ENCODE peak calls at places on chromosomes 4 and X, in four cellular contexts. One of them, this sample, is unnamed.

GRCh38 chrX:119790977-119791436 is 423 bp downstream of the RPL39 start:
- DNase-seq in stomach: no peak
- DNase-seq in breast epithelium: peak; percentile 48
- DNase-seq in CD4-positive, CD25-positive, alpha-beta regulatory T cell: peak; percentile 69
- DNase-seq in this sample: no peak

GRCh38 chrX:11212741-11213140 is 80.5 kb upstream of the AMELX start:
- DNase-seq in stomach: no peak
- DNase-seq in breast epithelium: no peak
- DNase-seq in CD4-positive, CD25-positive, alpha-beta regulatory T cell: no peak
- DNase-seq in this sample: no peak

GRCh38 chr4:3442460-3442958 is 741 bp downstream of the HGFAC start:
- DNase-seq in stomach: no peak
- DNase-seq in breast epithelium: no peak
- DNase-seq in CD4-positive, CD25-positive, alpha-beta regulatory T cell: no peak
- DNase-seq in this sample: no peak

GRCh38 chr4:1928356-1929235 is 57.4 kb downstream of the NSD2 start:
- DNase-seq in stomach: no peak
- DNase-seq in breast epithelium: no peak
- DNase-seq in CD4-positive, CD25-positive, alpha-beta regulatory T cell: no peak
- DNase-seq in this sample: no peak

GRCh38 chrX:69808375-69808774 is 192.5 kb downstream of the EDA start:
- DNase-seq in stomach: no peak
- DNase-seq in breast epithelium: no peak
- DNase-seq in CD4-positive, CD25-positive, alpha-beta regulatory T cell: peak; percentile 1
- DNase-seq in this sample: no peak

GRCh38 chr4:8266508-8266907 is 3.0 kb upstream of the HTRA3 start:
- DNase-seq in stomach: no peak
- DNase-seq in breast epithelium: no peak
- DNase-seq in CD4-positive, CD25-positive, alpha-beta regulatory T cell: no peak
- DNase-seq in this sample: no peak

GRCh38 chr4:117796677-117797076 is 237.6 kb upstream of the NDST3 start:
- DNase-seq in stomach: no peak
- DNase-seq in breast epithelium: no peak
- DNase-seq in CD4-positive, CD25-positive, alpha-beta regulatory T cell: no peak
- DNase-seq in this sample: no peak

GRCh38 chr4:180106997-180107396 is 2136.2 kb upstream of the TENM3 start:
- DNase-seq in stomach: no peak
- DNase-seq in breast epithelium: no peak
- DNase-seq in CD4-positive, CD25-positive, alpha-beta regulatory T cell: no peak
- DNase-seq in this sample: no peak

GRCh38 chr4:6840062-6840976 is 57.8 kb downstream of the KIAA0232 start:
- DNase-seq in stomach: no peak
- DNase-seq in breast epithelium: no peak
- DNase-seq in CD4-positive, CD25-positive, alpha-beta regulatory T cell: no peak
- DNase-seq in this sample: no peak

GRCh38 chr4:55123791-55124190 is 1.6 kb downstream of the KDR start:
- DNase-seq in stomach: no peak
- DNase-seq in breast epithelium: no peak
- DNase-seq in CD4-positive, CD25-positive, alpha-beta regulatory T cell: no peak
- DNase-seq in this sample: no peak

GRCh38 chr4:77728420-77728819 is 90.7 kb downstream of the CNOT6L start:
- DNase-seq in stomach: no peak
- DNase-seq in breast epithelium: no peak
- DNase-seq in CD4-positive, CD25-positive, alpha-beta regulatory T cell: no peak
- DNase-seq in this sample: no peak

GRCh38 chr4:163484906-163485305 is 9.6 kb upstream of the TMA16 start:
- DNase-seq in stomach: peak; percentile 32
- DNase-seq in breast epithelium: no peak
- DNase-seq in CD4-positive, CD25-positive, alpha-beta regulatory T cell: peak; percentile 69
- DNase-seq in this sample: peak; percentile 14

GRCh38 chrX:25872786-25873185 is 265.4 kb upstream of the MAGEB18 start:
- DNase-seq in stomach: no peak
- DNase-seq in breast epithelium: no peak
- DNase-seq in CD4-positive, CD25-positive, alpha-beta regulatory T cell: no peak
- DNase-seq in this sample: no peak

GRCh38 chrX:8084023-8084422 is 87.0 kb downstream of the VCX2 start:
- DNase-seq in stomach: no peak
- DNase-seq in breast epithelium: no peak
- DNase-seq in CD4-positive, CD25-positive, alpha-beta regulatory T cell: no peak
- DNase-seq in this sample: no peak

GRCh38 chr4:129675036-129675435 is 579.1 kb downstream of the C4orf33 start:
- DNase-seq in stomach: no peak
- DNase-seq in breast epithelium: no peak
- DNase-seq in CD4-positive, CD25-positive, alpha-beta regulatory T cell: no peak
- DNase-seq in this sample: no peak

GRCh38 chr4:169530048-169530447 is 82.3 kb downstream of the NEK1 start:
- DNase-seq in stomach: no peak
- DNase-seq in breast epithelium: no peak
- DNase-seq in CD4-positive, CD25-positive, alpha-beta regulatory T cell: no peak
- DNase-seq in this sample: no peak

GRCh38 chr4:144465546-144465945 is 180.4 kb upstream of the HHIP start:
- DNase-seq in stomach: no peak
- DNase-seq in breast epithelium: no peak
- DNase-seq in CD4-positive, CD25-positive, alpha-beta regulatory T cell: no peak
- DNase-seq in this sample: no peak

GRCh38 chrX:147958316-147958715 is 22.8 kb upstream of the FMR1NB start:
- DNase-seq in stomach: no peak
- DNase-seq in breast epithelium: no peak
- DNase-seq in CD4-positive, CD25-positive, alpha-beta regulatory T cell: no peak
- DNase-seq in this sample: no peak

GRCh38 chr4:110157580-110157979 is 40.8 kb downstream of the ELOVL6 start:
- DNase-seq in stomach: no peak
- DNase-seq in breast epithelium: no peak
- DNase-seq in CD4-positive, CD25-positive, alpha-beta regulatory T cell: no peak
- DNase-seq in this sample: no peak

GRCh38 chr4:150308824-150309472 is 230.7 kb downstream of the DCLK2 start:
- DNase-seq in stomach: no peak
- DNase-seq in breast epithelium: no peak
- DNase-seq in CD4-positive, CD25-positive, alpha-beta regulatory T cell: no peak
- DNase-seq in this sample: no peak

GRCh38 chr4:72418458-72418857 is 150.6 kb downstream of the ADAMTS3 start:
- DNase-seq in stomach: no peak
- DNase-seq in breast epithelium: no peak
- DNase-seq in CD4-positive, CD25-positive, alpha-beta regulatory T cell: no peak
- DNase-seq in this sample: no peak

GRCh38 chrX:153821066-153821465 is 9.3 kb downstream of the PDZD4 start:
- DNase-seq in stomach: no peak
- DNase-seq in breast epithelium: no peak
- DNase-seq in CD4-positive, CD25-positive, alpha-beta regulatory T cell: no peak
- DNase-seq in this sample: no peak

GRCh38 chr4:48043504-48043903 is 26.9 kb downstream of the NIPAL1 start:
- DNase-seq in stomach: no peak
- DNase-seq in breast epithelium: no peak
- DNase-seq in CD4-positive, CD25-positive, alpha-beta regulatory T cell: no peak
- DNase-seq in this sample: no peak

GRCh38 chr4:3856604-3857204 is 90.5 kb downstream of the ADRA2C start:
- DNase-seq in stomach: no peak
- DNase-seq in breast epithelium: no peak
- DNase-seq in CD4-positive, CD25-positive, alpha-beta regulatory T cell: no peak
- DNase-seq in this sample: no peak

GRCh38 chr4:119536572-119537528 is 91.8 kb downstream of the PDE5A start:
- DNase-seq in stomach: no peak
- DNase-seq in breast epithelium: no peak
- DNase-seq in CD4-positive, CD25-positive, alpha-beta regulatory T cell: no peak
- DNase-seq in this sample: no peak

GRCh38 chr4:69730002-69730401 is 30.4 kb downstream of the SULT1B1 start:
- DNase-seq in stomach: no peak
- DNase-seq in breast epithelium: no peak
- DNase-seq in CD4-positive, CD25-positive, alpha-beta regulatory T cell: no peak
- DNase-seq in this sample: no peak

GRCh38 chr4:78297075-78297815 is 240.1 kb downstream of the FRAS1 start:
- DNase-seq in stomach: no peak
- DNase-seq in breast epithelium: no peak
- DNase-seq in CD4-positive, CD25-positive, alpha-beta regulatory T cell: no peak
- DNase-seq in this sample: no peak

GRCh38 chr4:168839758-168840385 is 170.2 kb downstream of the CBR4 start:
- DNase-seq in stomach: no peak
- DNase-seq in breast epithelium: no peak
- DNase-seq in CD4-positive, CD25-positive, alpha-beta regulatory T cell: no peak
- DNase-seq in this sample: no peak

GRCh38 chr4:11507920-11508319 is 79.2 kb upstream of the HS3ST1 start:
- DNase-seq in stomach: peak; percentile 68
- DNase-seq in breast epithelium: no peak
- DNase-seq in CD4-positive, CD25-positive, alpha-beta regulatory T cell: no peak
- DNase-seq in this sample: no peak

DNA sequence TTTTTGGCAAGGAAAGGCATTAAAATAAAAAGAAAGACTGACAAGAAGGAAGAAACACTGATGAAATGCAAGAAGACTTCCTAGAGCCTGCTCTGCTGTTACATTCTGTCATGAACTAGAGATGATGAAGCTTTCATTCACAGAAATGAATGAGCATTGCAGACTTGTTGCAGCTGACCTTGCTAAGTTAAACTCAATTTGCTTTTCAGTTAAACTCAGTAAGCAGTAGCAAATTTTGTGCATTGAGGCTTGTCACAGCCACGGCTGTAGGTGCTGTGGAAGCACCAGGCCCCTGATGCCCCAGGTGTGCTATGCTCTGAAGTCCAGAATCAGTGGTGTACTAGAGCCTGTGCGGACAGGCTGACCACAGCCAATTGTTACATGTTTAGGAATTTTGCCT is 39.6 kb upstream of the LSM6 start:
- DNase-seq in stomach: no peak
- DNase-seq in breast epithelium: no peak
- DNase-seq in CD4-positive, CD25-positive, alpha-beta regulatory T cell: no peak
- DNase-seq in this sample: no peak
- H3K4me3 ChIP-seq in stomach: no peak overlapping the region
- H3K4me3 ChIP-seq in breast epithelium: no peak overlapping the region
- H3K4me3 ChIP-seq in CD4-positive, CD25-positive, alpha-beta regulatory T cell: no peak overlapping the region
- H3K4me3 ChIP-seq in this sample: no peak overlapping the region

DNA sequence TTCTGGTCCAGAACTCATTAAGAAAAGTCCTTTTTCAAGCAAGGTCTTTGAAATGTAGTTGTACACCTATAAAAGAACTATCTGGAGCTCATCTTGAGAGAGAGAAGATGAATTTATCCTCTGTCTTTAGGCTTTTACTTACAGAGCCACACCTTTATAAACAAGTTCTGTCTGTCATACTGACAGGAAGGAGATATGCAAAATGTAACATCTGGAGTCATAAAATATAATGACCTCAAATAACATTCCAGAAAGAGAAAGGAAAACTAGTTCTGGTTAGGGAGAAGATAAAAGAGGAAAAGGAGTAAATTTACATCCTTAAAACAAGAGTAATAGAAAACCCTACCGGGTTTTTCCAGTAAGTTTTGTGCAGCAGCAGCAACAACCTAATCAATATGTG is 1.3 kb downstream of the INPP4B start:
- DNase-seq in stomach: no peak
- DNase-seq in breast epithelium: no peak
- DNase-seq in CD4-positive, CD25-positive, alpha-beta regulatory T cell: no peak
- DNase-seq in this sample: no peak
- H3K4me3 ChIP-seq in stomach: peak overlapping the region; percentile 65
- H3K4me3 ChIP-seq in breast epithelium: peak overlapping the region; percentile 79
- H3K4me3 ChIP-seq in CD4-positive, CD25-positive, alpha-beta regulatory T cell: peak overlapping the region; percentile 7
- H3K4me3 ChIP-seq in this sample: no peak overlapping the region

GRCh38 chr4:124459922-124460301 is 252.6 kb downstream of the ANKRD50 start:
- DNase-seq in stomach: no peak
- DNase-seq in breast epithelium: no peak
- DNase-seq in CD4-positive, CD25-positive, alpha-beta regulatory T cell: no peak
- DNase-seq in this sample: no peak
- H3K4me3 ChIP-seq in stomach: no peak overlapping the region
- H3K4me3 ChIP-seq in breast epithelium: no peak overlapping the region
- H3K4me3 ChIP-seq in CD4-positive, CD25-positive, alpha-beta regulatory T cell: no peak overlapping the region
- H3K4me3 ChIP-seq in this sample: no peak overlapping the region

GRCh38 chrX:23694606-23695005 is 27.3 kb downstream of the PRDX4 start:
- DNase-seq in stomach: peak; percentile 64
- DNase-seq in breast epithelium: no peak
- DNase-seq in CD4-positive, CD25-positive, alpha-beta regulatory T cell: peak; percentile 64
- DNase-seq in this sample: peak; percentile 2
- H3K4me3 ChIP-seq in stomach: no peak overlapping the region
- H3K4me3 ChIP-seq in breast epithelium: no peak overlapping the region
- H3K4me3 ChIP-seq in CD4-positive, CD25-positive, alpha-beta regulatory T cell: no peak overlapping the region
- H3K4me3 ChIP-seq in this sample: no peak overlapping the region

This sample was measured in kidney epithelial cell.